ENCODE peak calls at places on chromosomes 13 and 19, in five cellular contexts. One of them, this sample, is unnamed.

GRCh38 chr13:30108913-30109237 is 198.5 kb downstream of the KATNAL1 start:
- DNase-seq in activated naive CD8-positive, alpha-beta T cell treated with anti-CD3 and anti-CD28 coated beads for 36 hours: no peak
- DNase-seq in naive thymus-derived CD4-positive, alpha-beta T cell: no peak
- DNase-seq in EL: no peak
- DNase-seq in omental fat pad: no peak
- DNase-seq in this sample: no peak

GRCh38 chr13:41587490-41587889 is 130.1 kb downstream of the RGCC start:
- DNase-seq in omental fat pad: no peak
- DNase-seq in EL: no peak
- DNase-seq in naive thymus-derived CD4-positive, alpha-beta T cell: peak; percentile 41
- DNase-seq in activated naive CD8-positive, alpha-beta T cell treated with anti-CD3 and anti-CD28 coated beads for 36 hours: peak; percentile 13
- DNase-seq in this sample: no peak

GRCh38 chr19:39237200-39238184 is 7.3 kb downstream of the IFNL3 start:
- DNase-seq in omental fat pad: no peak
- DNase-seq in activated naive CD8-positive, alpha-beta T cell treated with anti-CD3 and anti-CD28 coated beads for 36 hours: peak; percentile 64
- DNase-seq in naive thymus-derived CD4-positive, alpha-beta T cell: peak; percentile 18
- DNase-seq in EL: peak; percentile 6
- DNase-seq in this sample: no peak

GRCh38 chr13:48539550-48539949 is 6.7 kb upstream of the RCBTB2 start:
- DNase-seq in naive thymus-derived CD4-positive, alpha-beta T cell: no peak
- DNase-seq in omental fat pad: no peak
- DNase-seq in activated naive CD8-positive, alpha-beta T cell treated with anti-CD3 and anti-CD28 coated beads for 36 hours: no peak
- DNase-seq in EL: no peak
- DNase-seq in this sample: no peak

GRCh38 chr13:102848956-102849355 is 3.1 kb downstream of the ERCC5 start:
- DNase-seq in omental fat pad: no peak
- DNase-seq in naive thymus-derived CD4-positive, alpha-beta T cell: no peak
- DNase-seq in activated naive CD8-positive, alpha-beta T cell treated with anti-CD3 and anti-CD28 coated beads for 36 hours: no peak
- DNase-seq in EL: no peak
- DNase-seq in this sample: no peak

GRCh38 chr19:45305421-45305820 is 17.3 kb downstream of the CKM start:
- DNase-seq in activated naive CD8-positive, alpha-beta T cell treated with anti-CD3 and anti-CD28 coated beads for 36 hours: no peak
- DNase-seq in naive thymus-derived CD4-positive, alpha-beta T cell: no peak
- DNase-seq in omental fat pad: no peak
- DNase-seq in EL: peak; percentile 40
- DNase-seq in this sample: no peak

GRCh38 chr19:4547303-4548237 is 7.7 kb upstream of the LRG1 start:
- DNase-seq in naive thymus-derived CD4-positive, alpha-beta T cell: no peak
- DNase-seq in omental fat pad: no peak
- DNase-seq in EL: no peak
- DNase-seq in activated naive CD8-positive, alpha-beta T cell treated with anti-CD3 and anti-CD28 coated beads for 36 hours: peak; percentile 26
- DNase-seq in this sample: no peak

GRCh38 chr13:110771194-110771593 is 57.7 kb downstream of the ING1 start:
- DNase-seq in activated naive CD8-positive, alpha-beta T cell treated with anti-CD3 and anti-CD28 coated beads for 36 hours: peak; percentile 2
- DNase-seq in naive thymus-derived CD4-positive, alpha-beta T cell: no peak
- DNase-seq in EL: peak; percentile 13
- DNase-seq in omental fat pad: no peak
- DNase-seq in this sample: no peak

This sample was measured in pons.